ENCODE peak calls at places on chromosomes 11 and 22, in ten cellular contexts. Y, N, X, R, B, O, M, S, L and J are unnamed samples.

GRCh38 chr11:71947498-71947897 is 18.7 kb downstream of the RNF121 start:
- DNase-seq in M (no peak), S (no peak), N (no peak), Y (no peak), O (no peak), X (no peak), R (no peak), B (no peak), L (no peak), J (peak; percentile 56)

GRCh38 chr11:121928597-121929580 is 187.1 kb downstream of the BLID start:
- DNase-seq in L (no peak), X (no peak), O (no peak), B (no peak), M (no peak), N (no peak), S (no peak), R (no peak), Y (no peak), J (no peak)

GRCh38 chr11:12287374-12288211 is 89.8 kb upstream of the PARVA start:
- DNase-seq in L (peak; percentile 96), B (no peak), O (peak; percentile 96), X (peak; percentile 97), S (peak; percentile 61), N (peak; percentile 87), Y (no peak), R (peak; percentile 83), M (no peak), J (peak; percentile 94)

GRCh38 chr22:39135092-39135896 is 17.2 kb downstream of the CBX7 start:
- DNase-seq in X (peak; percentile 23), L (peak; percentile 42), S (peak; percentile 63), R (no peak), B (no peak), N (no peak), Y (no peak), O (no peak), M (no peak), J (no peak)

GRCh38 chr11:47408598-47409439 is 429 bp downstream of the SLC39A13 start:
- DNase-seq in L (peak; percentile 83), S (no peak), X (peak; percentile 87), Y (no peak), R (no peak), O (peak; percentile 46), B (no peak), N (peak; percentile 84), M (no peak), J (peak; percentile 76)

GRCh38 chr11:85988780-85989179 is 80.1 kb downstream of the PICALM start:
- DNase-seq in B (no peak), X (no peak), N (no peak), Y (no peak), S (no peak), L (no peak), M (no peak), O (no peak), R (no peak), J (no peak)

GRCh38 chr22:42794551-42795510 is 62.2 kb downstream of the ARFGAP3 start:
- DNase-seq in S (peak; percentile 36), X (peak; percentile 13), Y (peak; percentile 50), N (no peak), B (no peak), O (no peak), L (no peak), M (no peak), R (no peak), J (no peak)

GRCh38 chr11:46198245-46198872 is 77.1 kb upstream of the PHF21A start:
- DNase-seq in R (no peak), M (no peak), X (no peak), S (no peak), N (no peak), O (no peak), B (no peak), Y (no peak), L (no peak), J (no peak)

GRCh38 chr11:113176561-113176960 is 137.8 kb upstream of the TTC12 start:
- DNase-seq in Y (no peak), B (no peak), X (peak; percentile 73), S (no peak), R (no peak), L (peak; percentile 40), M (no peak), N (no peak), O (no peak), J (no peak)

GRCh38 chr11:41789376-41789775 is 329.9 kb upstream of the LRRC4C start:
- DNase-seq in R (no peak), X (no peak), S (no peak), Y (no peak), M (no peak), B (no peak), N (no peak), L (no peak), O (no peak), J (peak; percentile 61)

GRCh38 chr11:33268945-33269567 is 11.9 kb downstream of the HIPK3 start:
- DNase-seq in R (no peak), X (peak; percentile 37), N (no peak), O (no peak), B (no peak), M (no peak), Y (no peak), L (peak; percentile 59), S (no peak), J (no peak)

GRCh38 chr22:19880786-19881569 is 26.3 kb upstream of the GNB1L start:
- DNase-seq in Y (peak; percentile 52), R (peak; percentile 71), N (peak; percentile 66), S (no peak), O (peak; percentile 81), X (peak; percentile 98), L (peak; percentile 96), M (no peak), B (no peak), J (peak; percentile 75)

GRCh38 chr22:36659762-36660509 is 43.6 kb downstream of the CACNG2 start:
- DNase-seq in S (no peak), B (no peak), N (peak; percentile 96), R (peak; percentile 95), X (peak; percentile 88), Y (peak; percentile 95), O (peak; percentile 68), M (no peak), L (peak; percentile 91), J (peak; percentile 88)
- H3K4me3 ChIP-seq in S (no peak overlapping the region), B (no peak overlapping the region), N (no peak overlapping the region), R (no peak overlapping the region), X (no peak overlapping the region), Y (no peak overlapping the region), O (no peak overlapping the region), M (no peak overlapping the region), L (no peak overlapping the region), J (no peak overlapping the region)

GRCh38 chr11:124760806-124761205 is 1.3 kb downstream of the ESAM start:
- DNase-seq in N (no peak), X (no peak), B (no peak), Y (no peak), S (no peak), L (no peak), R (no peak), M (no peak), O (no peak), J (no peak)

GRCh38 chr11:124762077-124762623 is at the start of gene ESAM:
- DNase-seq in X (no peak), B (peak; percentile 65), N (no peak), Y (peak; percentile 77), R (peak; percentile 58), S (peak; percentile 71), L (no peak), O (no peak), M (peak; percentile 43), J (no peak)

GRCh38 chr11:124761301-124762021 is 629 bp downstream of the ESAM start:
- DNase-seq in M (no peak), B (no peak), X (no peak), Y (no peak), O (no peak), S (peak; percentile 68), L (no peak), N (no peak), R (peak; percentile 48), J (no peak)

GRCh38 chr11:124763156-124763947 is 1.3 kb upstream of the ESAM start:
- DNase-seq in X (peak; percentile 54), M (peak; percentile 64), O (peak; percentile 24), S (peak; percentile 90), R (peak; percentile 87), B (peak; percentile 83), Y (peak; percentile 96), L (peak; percentile 78), N (peak; percentile 89), J (peak; percentile 50)

GRCh38 chr11:124762624-124763155 is 600 bp upstream of the ESAM start:
- DNase-seq in X (no peak), N (no peak), R (no peak), M (no peak), B (no peak), Y (peak; percentile 63), S (peak; percentile 46), O (no peak), L (no peak), J (no peak)
- H3K4me3 ChIP-seq in X (peak overlapping the region; percentile 57), N (no peak overlapping the region), R (peak overlapping the region; percentile 60), M (peak overlapping the region; percentile 70), B (peak overlapping the region; percentile 62), Y (peak overlapping the region; percentile 14), S (peak overlapping the region; percentile 78), O (peak overlapping the region; percentile 46), L (peak overlapping the region; percentile 51), J (peak overlapping the region; percentile 39)

DNA sequence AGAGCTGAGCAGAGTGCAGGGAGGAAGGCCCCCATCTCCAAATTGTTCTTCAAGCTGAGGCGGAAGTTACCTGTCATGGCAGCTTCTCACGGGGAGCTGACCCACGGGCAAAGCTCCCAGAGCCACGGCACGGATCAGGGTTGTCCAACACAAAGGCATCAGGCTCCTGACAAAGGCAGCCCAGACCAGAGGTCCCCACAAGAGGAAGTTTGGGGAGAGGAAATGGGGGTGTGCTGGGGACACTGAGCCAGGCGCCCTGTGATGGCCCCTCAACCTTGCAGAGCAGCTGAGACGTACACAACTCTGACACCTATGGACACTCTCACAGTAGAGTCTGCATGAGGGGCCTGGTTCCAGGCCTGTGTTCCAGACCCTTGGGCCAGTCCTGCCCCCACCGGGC is 95.6 kb downstream of the CTTN start:
- DNase-seq in Y (peak; percentile 37), B (no peak), R (no peak), L (no peak), N (no peak), O (no peak), X (no peak), S (no peak), M (no peak), J (no peak)
- H3K4me3 ChIP-seq in Y (no peak overlapping the region), B (no peak overlapping the region), R (no peak overlapping the region), L (no peak overlapping the region), N (no peak overlapping the region), O (no peak overlapping the region), X (no peak overlapping the region), S (no peak overlapping the region), M (no peak overlapping the region), J (no peak overlapping the region)

DNA sequence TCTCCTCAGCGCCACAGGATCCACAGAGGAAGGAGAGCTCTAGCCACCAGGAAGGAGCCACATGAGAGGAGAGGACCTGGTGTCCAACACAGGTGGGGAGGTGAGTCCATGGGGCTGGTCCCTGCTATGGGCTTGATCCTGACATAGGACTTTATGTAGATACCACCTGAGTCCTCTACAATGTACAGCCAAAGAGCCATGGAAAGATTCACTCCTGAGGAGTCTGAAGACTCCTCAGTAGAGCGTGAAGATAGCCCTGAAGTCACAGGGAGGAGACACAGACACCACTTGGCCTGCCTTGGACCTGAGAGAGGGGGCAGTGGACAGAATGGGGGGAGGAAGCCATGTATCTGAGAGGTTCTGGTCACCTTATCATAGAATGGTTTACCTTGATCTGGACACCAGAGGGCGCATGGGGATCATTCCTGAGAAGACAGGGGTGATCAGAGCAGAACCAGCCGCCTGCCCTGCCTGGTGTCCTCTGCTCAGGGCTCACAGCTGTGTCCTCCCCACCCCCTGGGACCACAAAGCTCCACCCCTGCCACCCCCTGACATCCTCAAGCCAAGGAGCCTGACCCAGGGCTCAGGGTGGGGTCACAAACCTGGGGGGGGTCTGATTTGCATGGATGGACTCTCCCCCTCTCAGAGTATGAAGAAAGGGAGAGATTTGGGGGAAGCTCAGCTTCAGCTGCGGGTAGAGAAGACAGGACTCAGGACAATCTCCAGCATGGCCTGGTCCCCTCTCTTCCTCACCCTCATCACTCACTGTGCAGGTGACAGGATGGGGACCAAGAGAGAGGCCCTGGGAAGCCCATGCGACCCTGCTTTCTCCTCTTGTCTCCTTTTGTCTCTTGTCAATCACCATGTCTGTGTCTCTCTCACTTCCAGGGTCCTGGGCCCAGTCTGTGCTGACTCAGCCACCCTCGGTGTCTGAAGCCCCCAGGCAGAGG is 77.0 kb downstream of the ZNF280B start:
- DNase-seq in L (peak; percentile 58), R (peak; percentile 38), B (peak; percentile 24), N (peak; percentile 84), S (peak; percentile 84), O (no peak), X (peak; percentile 49), Y (peak; percentile 68), M (no peak), J (peak; percentile 18)
- H3K4me3 ChIP-seq in L (no peak overlapping the region), R (no peak overlapping the region), B (no peak overlapping the region), N (no peak overlapping the region), S (no peak overlapping the region), O (no peak overlapping the region), X (no peak overlapping the region), Y (no peak overlapping the region), M (no peak overlapping the region), J (no peak overlapping the region)